ENCODE peak calls at places on chromosomes 6 and 20, in seven cellular contexts. F is cardiac muscle cell, C is mesendoderm, P is H1, T is brain microvascular endothelial cell, W is A549, R is Peyer's patch. X is an unnamed sample.

GRCh38 chr6:126020305-126021050 is 34.1 kb downstream of the TRMT11 start:
- DNase-seq in F (no peak), C (no peak), P (no peak), T (no peak), W (no peak), R (no peak), X (no peak)

GRCh38 chr6:6694368-6694780 is 105.9 kb downstream of the LY86 start:
- DNase-seq in F (no peak), C (peak), P (peak), T (no peak), W (no peak), R (no peak), X (no peak)

GRCh38 chr20:57335392-57335791 is 5.8 kb downstream of the SPO11 start:
- DNase-seq in F (no peak), C (no peak), P (no peak), T (no peak), W (no peak), R (no peak), X (no peak)

GRCh38 chr6:163249651-163250101 is 164.8 kb upstream of the QKI start:
- DNase-seq in F (no peak), C (no peak), P (no peak), T (no peak), W (no peak), R (no peak), X (peak)

GRCh38 chr6:164690241-164690640 is 619.2 kb downstream of the C6orf118 start:
- DNase-seq in F (no peak), C (no peak), P (no peak), T (no peak), W (no peak), R (no peak), X (no peak)

GRCh38 chr20:64130876-64131275 is 23.5 kb upstream of the NPBWR2 start:
- DNase-seq in F (no peak), C (no peak), P (no peak), T (no peak), W (no peak), R (peak), X (no peak)

GRCh38 chr6:101832371-101832770 is 438.9 kb downstream of the GRIK2 start:
- DNase-seq in F (no peak), C (no peak), P (no peak), T (no peak), W (no peak), R (no peak), X (no peak)

GRCh38 chr6:2858678-2859324 is 17.1 kb upstream of the SERPINB1 start:
- DNase-seq in F (peak), C (no peak), P (no peak), T (no peak), W (no peak), R (peak), X (no peak)

GRCh38 chr6:140208286-140208685 is 833.8 kb upstream of the CITED2 start:
- DNase-seq in F (no peak), C (no peak), P (no peak), T (no peak), W (no peak), R (no peak), X (no peak)

DNA sequence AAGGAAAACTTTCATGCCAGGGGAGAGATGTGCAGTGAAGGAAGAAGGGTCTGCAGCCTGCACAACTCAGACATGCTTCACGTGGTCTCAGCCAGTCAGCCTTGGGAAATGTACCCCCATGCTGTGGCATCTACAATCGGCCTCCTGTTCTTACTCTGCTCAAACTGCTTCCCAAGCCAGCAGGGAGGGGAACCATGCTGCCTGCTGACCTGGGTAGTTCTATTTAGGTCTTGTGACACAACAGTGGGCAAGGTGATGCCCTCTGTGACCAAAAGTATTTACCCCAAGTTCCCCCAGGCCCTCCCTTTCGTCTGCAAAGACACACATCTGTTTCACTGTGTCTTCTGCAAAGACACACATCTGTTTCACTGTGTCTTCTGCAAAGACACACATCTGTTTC is 106.9 kb downstream of the SLC23A2 start:
- DNase-seq in F (no peak), C (no peak), P (no peak), T (no peak), W (no peak), R (no peak), X (no peak)
- H3K27ac ChIP-seq in F (no peak), C (no peak), P (no peak), T (no peak), W (no peak), R (no peak), X (peak)

GRCh38 chr6:30515967-30516753 is 26.9 kb downstream of the HLA-E start:
- DNase-seq in F (peak), C (peak), P (peak), T (peak), W (peak), R (peak), X (peak)
- H3K27ac ChIP-seq in F (no peak), C (no peak), P (peak), T (peak), W (peak), R (peak), X (peak)

DNA sequence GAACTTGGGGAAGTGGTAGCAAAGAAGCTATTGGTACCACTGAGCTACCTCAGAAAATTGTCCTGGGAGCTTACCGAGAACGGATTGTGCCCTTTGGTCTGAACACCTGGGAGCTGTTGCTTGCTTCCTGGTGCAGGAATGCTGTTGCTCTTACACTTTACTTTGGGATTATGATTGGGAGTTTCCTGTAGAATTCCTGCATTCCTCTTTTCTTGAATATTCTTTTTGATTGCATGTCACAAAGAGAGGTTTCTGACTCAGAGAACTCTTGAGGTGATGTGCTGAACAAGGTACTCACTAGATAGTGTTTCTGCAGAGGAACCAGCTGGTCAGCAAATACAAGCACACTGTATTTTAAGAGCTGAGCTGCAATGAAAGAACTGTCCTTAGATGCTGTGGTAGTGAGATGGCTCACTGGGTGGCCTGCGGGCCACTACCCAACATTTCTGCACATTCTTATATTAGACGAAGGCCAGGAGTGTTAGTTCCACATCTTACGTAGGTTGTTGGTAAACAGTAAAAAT is 35.0 kb downstream of the LRRC1 start:
- DNase-seq in F (no peak), C (peak), P (no peak), T (no peak), W (no peak), R (peak), X (no peak)
- H3K27ac ChIP-seq in F (no peak), C (no peak), P (no peak), T (no peak), W (no peak), R (no peak), X (no peak)

GRCh38 chr20:41136695-41137411 is 490 bp upstream of the PLCG1 start:
- DNase-seq in F (peak), C (peak), P (peak), T (peak), W (peak), R (peak), X (peak)

GRCh38 chr20:41135888-41136243 is 1.5 kb upstream of the PLCG1 start:
- DNase-seq in F (no peak), C (no peak), P (no peak), T (no peak), W (no peak), R (no peak), X (no peak)

GRCh38 chr20:41137412-41138216 is at the start of gene PLCG1:
- DNase-seq in F (peak), C (peak), P (peak), T (peak), W (peak), R (peak), X (peak)

GRCh38 chr20:41135187-41135887 is 2.0 kb upstream of the PLCG1 start:
- DNase-seq in F (peak), C (peak), P (peak), T (no peak), W (peak), R (peak), X (no peak)

DNA sequence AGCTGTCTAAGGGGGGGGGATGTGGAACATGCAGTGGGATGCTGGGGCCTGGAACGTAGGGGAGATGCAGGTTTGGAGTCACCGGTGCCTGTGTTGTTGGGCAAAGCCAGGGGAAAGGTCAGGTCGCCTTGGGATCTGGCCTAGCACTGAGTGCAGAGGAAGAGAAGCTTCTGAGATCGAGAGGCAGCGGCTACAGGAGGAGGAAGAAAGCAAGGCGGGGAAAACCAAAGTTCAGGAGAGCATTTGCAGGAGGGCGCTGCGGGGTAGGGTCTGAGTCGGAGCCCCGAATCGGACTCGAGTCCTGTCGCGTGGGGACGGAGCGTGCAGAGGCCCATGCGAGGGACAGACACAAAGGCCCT is 1.0 kb upstream of the PLCG1 start:
- DNase-seq in F (no peak), C (peak), P (no peak), T (no peak), W (no peak), R (no peak), X (no peak)
- H3K27ac ChIP-seq in F (peak), C (peak), P (no peak), T (peak), W (peak), R (peak), X (peak)

DNA sequence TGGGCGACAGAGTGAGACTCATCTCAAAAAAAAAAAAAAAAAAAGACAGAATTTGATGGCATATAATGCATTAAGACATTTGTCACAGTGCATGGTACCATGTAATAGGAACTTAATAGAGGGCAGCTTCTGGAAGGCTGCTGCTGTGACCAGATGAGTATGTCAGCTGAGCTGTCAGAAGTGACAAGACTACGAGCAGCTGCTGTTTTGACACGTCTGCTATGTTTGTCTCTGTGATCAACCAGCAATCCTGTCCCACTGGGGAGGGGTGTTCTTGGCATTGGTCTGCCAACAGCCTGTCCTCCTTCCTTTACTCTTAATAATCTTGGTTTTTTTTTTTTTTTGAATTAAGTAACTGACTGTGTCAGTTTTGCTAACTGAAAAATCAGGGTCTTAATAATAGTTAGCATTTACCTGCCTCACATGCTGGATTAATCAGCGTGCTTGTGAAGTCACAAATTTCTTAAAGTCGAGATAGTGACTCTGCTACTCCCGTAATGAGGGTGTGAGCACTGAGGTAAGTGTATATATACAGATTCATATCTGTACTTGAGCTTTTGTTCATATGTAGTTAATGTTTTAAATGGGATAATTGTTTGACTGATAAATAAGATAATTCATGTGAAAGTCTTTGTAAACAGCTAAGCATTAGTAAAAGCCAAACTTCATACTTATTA is 152.4 kb downstream of the BMP2 start:
- DNase-seq in F (no peak), C (no peak), P (no peak), T (no peak), W (no peak), R (no peak), X (no peak)
- H3K27ac ChIP-seq in F (no peak), C (no peak), P (no peak), T (no peak), W (no peak), R (no peak), X (no peak)

GRCh38 chr6:144019929-144020328 is 11.9 kb upstream of the PLAGL1 start:
- DNase-seq in F (no peak), C (no peak), P (no peak), T (no peak), W (no peak), R (no peak), X (no peak)
- H3K27ac ChIP-seq in F (no peak), C (no peak), P (no peak), T (no peak), W (no peak), R (no peak), X (no peak)